ENCODE peak calls at places on chromosomes 1 and 21, in nine cellular contexts. One of them, this sample, is unnamed.

GRCh38 chr1:82065917-82066316 is 265.2 kb downstream of the ADGRL2 start:
- DNase-seq in GM13977: no peak
- DNase-seq in glutamatergic neuron: no peak
- DNase-seq in stomach: no peak
- DNase-seq in heart right ventricle: peak
- DNase-seq in A549: no peak
- DNase-seq in choroid plexus epithelial cell: no peak
- DNase-seq in cardiac muscle cell: no peak
- DNase-seq in lower lobe of right lung: no peak
- DNase-seq in this sample: no peak

GRCh38 chr1:241266121-241266520 is 90.9 kb downstream of the RGS7 start:
- DNase-seq in GM13977: no peak
- DNase-seq in glutamatergic neuron: no peak
- DNase-seq in lower lobe of right lung: no peak
- DNase-seq in cardiac muscle cell: no peak
- DNase-seq in A549: no peak
- DNase-seq in heart right ventricle: no peak
- DNase-seq in choroid plexus epithelial cell: no peak
- DNase-seq in stomach: no peak
- DNase-seq in this sample: no peak

GRCh38 chr1:43991200-43991475 is 261 bp upstream of the CCDC24 start:
- DNase-seq in lower lobe of right lung: no peak
- DNase-seq in heart right ventricle: no peak
- DNase-seq in stomach: no peak
- DNase-seq in glutamatergic neuron: no peak
- DNase-seq in cardiac muscle cell: no peak
- DNase-seq in A549: no peak
- DNase-seq in GM13977: no peak
- DNase-seq in choroid plexus epithelial cell: no peak
- DNase-seq in this sample: no peak

GRCh38 chr1:171142451-171143121 is 42.5 kb upstream of the FMO2 start:
- DNase-seq in GM13977: no peak
- DNase-seq in cardiac muscle cell: peak
- DNase-seq in stomach: no peak
- DNase-seq in lower lobe of right lung: no peak
- DNase-seq in glutamatergic neuron: no peak
- DNase-seq in heart right ventricle: peak
- DNase-seq in choroid plexus epithelial cell: peak
- DNase-seq in A549: no peak
- DNase-seq in this sample: no peak

GRCh38 chr21:34552324-34553198 is 40.6 kb upstream of the KCNE1 start:
- DNase-seq in glutamatergic neuron: no peak
- DNase-seq in stomach: no peak
- DNase-seq in A549: no peak
- DNase-seq in cardiac muscle cell: peak
- DNase-seq in lower lobe of right lung: no peak
- DNase-seq in heart right ventricle: no peak
- DNase-seq in choroid plexus epithelial cell: peak
- DNase-seq in GM13977: no peak
- DNase-seq in this sample: no peak

GRCh38 chr1:193661385-193661784 is 475.0 kb upstream of the B3GALT2 start:
- DNase-seq in lower lobe of right lung: no peak
- DNase-seq in heart right ventricle: no peak
- DNase-seq in GM13977: no peak
- DNase-seq in A549: no peak
- DNase-seq in choroid plexus epithelial cell: no peak
- DNase-seq in glutamatergic neuron: no peak
- DNase-seq in stomach: no peak
- DNase-seq in cardiac muscle cell: no peak
- DNase-seq in this sample: no peak

GRCh38 chr21:44006656-44007055 is 5.5 kb upstream of the TRAPPC10 start:
- DNase-seq in glutamatergic neuron: no peak
- DNase-seq in cardiac muscle cell: peak
- DNase-seq in stomach: no peak
- DNase-seq in lower lobe of right lung: peak
- DNase-seq in GM13977: no peak
- DNase-seq in choroid plexus epithelial cell: peak
- DNase-seq in heart right ventricle: peak
- DNase-seq in A549: no peak
- DNase-seq in this sample: no peak

GRCh38 chr21:45983981-45984551 is 2.5 kb downstream of the COL6A1 start:
- DNase-seq in GM13977: no peak
- DNase-seq in stomach: no peak
- DNase-seq in glutamatergic neuron: peak
- DNase-seq in lower lobe of right lung: peak
- DNase-seq in heart right ventricle: no peak
- DNase-seq in A549: no peak
- DNase-seq in cardiac muscle cell: no peak
- DNase-seq in choroid plexus epithelial cell: no peak
- DNase-seq in this sample: peak

GRCh38 chr1:232594018-232594502 is 35.9 kb downstream of the SIPA1L2 start:
- DNase-seq in GM13977: no peak
- DNase-seq in stomach: no peak
- DNase-seq in choroid plexus epithelial cell: no peak
- DNase-seq in heart right ventricle: no peak
- DNase-seq in glutamatergic neuron: no peak
- DNase-seq in lower lobe of right lung: no peak
- DNase-seq in cardiac muscle cell: no peak
- DNase-seq in A549: no peak
- DNase-seq in this sample: no peak

GRCh38 chr1:228459091-228459993 is 27.8 kb upstream of the RNF187 start:
- DNase-seq in A549: peak
- DNase-seq in glutamatergic neuron: peak
- DNase-seq in cardiac muscle cell: peak
- DNase-seq in stomach: peak
- DNase-seq in choroid plexus epithelial cell: peak
- DNase-seq in GM13977: peak
- DNase-seq in lower lobe of right lung: no peak
- DNase-seq in heart right ventricle: peak
- DNase-seq in this sample: peak

GRCh38 chr1:115056395-115056798 is 26.8 kb downstream of the TSHB start:
- DNase-seq in A549: no peak
- DNase-seq in cardiac muscle cell: peak
- DNase-seq in glutamatergic neuron: no peak
- DNase-seq in heart right ventricle: no peak
- DNase-seq in GM13977: no peak
- DNase-seq in lower lobe of right lung: no peak
- DNase-seq in stomach: no peak
- DNase-seq in choroid plexus epithelial cell: peak
- DNase-seq in this sample: peak

GRCh38 chr1:230109871-230110667 is 43.0 kb downstream of the GALNT2 start:
- DNase-seq in heart right ventricle: no peak
- DNase-seq in A549: no peak
- DNase-seq in cardiac muscle cell: no peak
- DNase-seq in choroid plexus epithelial cell: no peak
- DNase-seq in GM13977: peak
- DNase-seq in glutamatergic neuron: no peak
- DNase-seq in lower lobe of right lung: no peak
- DNase-seq in stomach: peak
- DNase-seq in this sample: no peak
- TF ChIP-seq CTCF in heart right ventricle: no peak
- TF ChIP-seq CTCF in A549: no peak
- TF ChIP-seq CTCF in cardiac muscle cell: no peak
- TF ChIP-seq CTCF in choroid plexus epithelial cell: no peak
- TF ChIP-seq CTCF in GM13977: peak
- TF ChIP-seq CTCF in glutamatergic neuron: no peak
- TF ChIP-seq CTCF in lower lobe of right lung: no peak
- TF ChIP-seq CTCF in stomach: no peak
- TF ChIP-seq CTCF in this sample: no peak

GRCh38 chr1:169070958-169071357 is 35.5 kb upstream of the ATP1B1 start:
- DNase-seq in lower lobe of right lung: no peak
- DNase-seq in stomach: no peak
- DNase-seq in heart right ventricle: no peak
- DNase-seq in choroid plexus epithelial cell: no peak
- DNase-seq in GM13977: no peak
- DNase-seq in A549: no peak
- DNase-seq in glutamatergic neuron: no peak
- DNase-seq in cardiac muscle cell: no peak
- DNase-seq in this sample: no peak
- TF ChIP-seq CTCF in lower lobe of right lung: no peak
- TF ChIP-seq CTCF in stomach: no peak
- TF ChIP-seq CTCF in heart right ventricle: no peak
- TF ChIP-seq CTCF in choroid plexus epithelial cell: no peak
- TF ChIP-seq CTCF in GM13977: no peak
- TF ChIP-seq CTCF in A549: no peak
- TF ChIP-seq CTCF in glutamatergic neuron: no peak
- TF ChIP-seq CTCF in cardiac muscle cell: no peak
- TF ChIP-seq CTCF in this sample: no peak

GRCh38 chr21:19130379-19131028 is 726.9 kb upstream of the TMPRSS15 start:
- DNase-seq in A549: no peak
- DNase-seq in GM13977: no peak
- DNase-seq in glutamatergic neuron: no peak
- DNase-seq in stomach: no peak
- DNase-seq in cardiac muscle cell: no peak
- DNase-seq in heart right ventricle: no peak
- DNase-seq in choroid plexus epithelial cell: no peak
- DNase-seq in lower lobe of right lung: no peak
- DNase-seq in this sample: no peak
- TF ChIP-seq CTCF in A549: no peak
- TF ChIP-seq CTCF in GM13977: no peak
- TF ChIP-seq CTCF in glutamatergic neuron: no peak
- TF ChIP-seq CTCF in stomach: no peak
- TF ChIP-seq CTCF in cardiac muscle cell: no peak
- TF ChIP-seq CTCF in heart right ventricle: no peak
- TF ChIP-seq CTCF in choroid plexus epithelial cell: no peak
- TF ChIP-seq CTCF in lower lobe of right lung: no peak
- TF ChIP-seq CTCF in this sample: no peak

DNA sequence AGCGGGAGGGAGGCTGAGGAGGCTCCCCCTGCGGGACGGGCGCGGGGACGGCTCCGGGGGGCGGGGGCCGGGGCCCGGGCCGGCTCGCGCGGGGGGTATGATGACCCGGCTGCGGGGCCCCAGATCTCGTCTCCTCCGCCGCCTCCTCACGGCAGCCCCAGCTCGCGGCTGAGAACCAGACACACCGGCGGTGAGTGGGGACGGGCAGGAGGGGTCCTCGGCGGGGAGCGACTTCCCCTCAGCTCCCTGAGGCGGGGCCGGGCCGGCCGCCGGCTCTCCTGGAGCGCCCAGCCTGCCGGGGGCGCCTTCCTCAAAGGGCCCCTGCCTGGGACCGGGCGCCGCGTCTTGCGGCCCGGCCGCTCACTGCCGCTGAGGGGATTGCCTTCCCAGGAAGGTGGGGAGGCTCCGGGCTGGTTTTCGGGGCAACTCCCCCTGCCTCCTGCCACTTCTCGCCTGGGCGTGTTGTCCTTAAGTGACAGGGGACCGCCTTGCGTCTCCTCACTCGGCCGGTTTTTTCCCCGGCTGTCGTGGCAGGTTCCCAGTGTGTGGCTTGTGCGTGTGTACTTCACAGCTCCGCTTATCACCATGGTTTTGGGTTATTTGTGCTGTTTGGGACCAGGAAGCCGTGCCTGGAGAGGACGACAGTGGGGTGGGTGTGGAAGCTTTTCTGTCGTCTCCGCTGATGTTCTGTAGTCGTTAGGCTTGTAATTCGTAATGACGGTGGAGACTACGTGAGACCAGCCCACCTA is 800 bp downstream of the HIPK1 start:
- DNase-seq in stomach: peak
- DNase-seq in A549: peak
- DNase-seq in choroid plexus epithelial cell: peak
- DNase-seq in lower lobe of right lung: peak
- DNase-seq in GM13977: peak
- DNase-seq in heart right ventricle: peak
- DNase-seq in glutamatergic neuron: peak
- DNase-seq in cardiac muscle cell: peak
- DNase-seq in this sample: no peak
- TF ChIP-seq CTCF in stomach: no peak
- TF ChIP-seq CTCF in A549: no peak
- TF ChIP-seq CTCF in choroid plexus epithelial cell: no peak
- TF ChIP-seq CTCF in lower lobe of right lung: no peak
- TF ChIP-seq CTCF in GM13977: peak
- TF ChIP-seq CTCF in heart right ventricle: peak
- TF ChIP-seq CTCF in glutamatergic neuron: no peak
- TF ChIP-seq CTCF in cardiac muscle cell: peak
- TF ChIP-seq CTCF in this sample: no peak

GRCh38 chr1:212980123-212980800 is 29.9 kb downstream of the VASH2 start:
- DNase-seq in stomach: no peak
- DNase-seq in lower lobe of right lung: no peak
- DNase-seq in glutamatergic neuron: no peak
- DNase-seq in A549: no peak
- DNase-seq in cardiac muscle cell: peak
- DNase-seq in choroid plexus epithelial cell: peak
- DNase-seq in heart right ventricle: peak
- DNase-seq in GM13977: no peak
- DNase-seq in this sample: no peak
- TF ChIP-seq CTCF in stomach: no peak
- TF ChIP-seq CTCF in lower lobe of right lung: no peak
- TF ChIP-seq CTCF in glutamatergic neuron: no peak
- TF ChIP-seq CTCF in A549: no peak
- TF ChIP-seq CTCF in cardiac muscle cell: no peak
- TF ChIP-seq CTCF in choroid plexus epithelial cell: peak
- TF ChIP-seq CTCF in heart right ventricle: no peak
- TF ChIP-seq CTCF in GM13977: peak
- TF ChIP-seq CTCF in this sample: no peak

DNA sequence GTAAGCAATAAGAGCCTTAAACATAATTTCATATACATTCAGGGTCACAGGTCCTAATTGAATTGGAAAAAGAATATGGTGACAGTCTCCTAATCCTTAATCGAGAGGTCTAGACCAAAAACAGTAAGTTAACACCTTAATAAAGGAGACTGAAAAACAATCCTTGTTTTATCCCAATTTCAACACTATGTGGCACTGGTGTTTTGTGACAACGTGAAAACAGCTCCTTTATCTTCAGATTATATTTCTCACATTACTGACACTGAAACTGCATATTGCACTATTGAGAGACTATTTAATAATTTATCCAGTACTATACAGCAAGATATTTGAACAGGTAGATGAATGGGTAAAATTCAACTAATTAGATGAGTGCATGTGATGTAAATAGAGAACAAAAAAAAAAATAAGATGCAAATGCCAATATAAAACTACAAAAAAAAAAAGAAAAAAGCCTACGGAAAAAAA is 34.1 kb downstream of the TP53BP2 start:
- DNase-seq in glutamatergic neuron: no peak
- DNase-seq in GM13977: no peak
- DNase-seq in cardiac muscle cell: peak
- DNase-seq in stomach: no peak
- DNase-seq in lower lobe of right lung: no peak
- DNase-seq in heart right ventricle: no peak
- DNase-seq in A549: no peak
- DNase-seq in choroid plexus epithelial cell: peak
- DNase-seq in this sample: no peak
- TF ChIP-seq CTCF in glutamatergic neuron: peak
- TF ChIP-seq CTCF in GM13977: peak
- TF ChIP-seq CTCF in cardiac muscle cell: peak
- TF ChIP-seq CTCF in stomach: no peak
- TF ChIP-seq CTCF in lower lobe of right lung: peak
- TF ChIP-seq CTCF in heart right ventricle: peak
- TF ChIP-seq CTCF in A549: peak
- TF ChIP-seq CTCF in choroid plexus epithelial cell: peak
- TF ChIP-seq CTCF in this sample: peak

DNA sequence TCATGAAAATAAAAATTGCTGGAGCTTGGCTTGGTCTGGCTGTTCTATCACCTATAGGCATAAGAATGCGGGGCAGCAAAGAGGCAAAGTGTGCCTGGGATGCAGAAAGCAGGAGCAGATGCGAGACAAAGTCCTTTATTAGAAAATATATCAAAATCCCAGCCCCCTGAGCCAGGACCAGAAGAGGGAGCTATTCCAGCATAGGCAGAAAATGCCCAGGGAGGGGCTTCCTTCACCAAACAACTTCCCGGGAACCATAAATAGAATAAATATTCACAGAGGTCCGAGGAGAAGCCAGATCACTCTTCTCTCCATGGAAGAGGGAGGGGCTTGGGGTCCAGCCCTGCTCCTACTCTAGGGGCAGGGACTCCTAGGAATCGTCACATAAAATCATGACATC is 5.0 kb downstream of the PPOX start:
- DNase-seq in A549: no peak
- DNase-seq in heart right ventricle: no peak
- DNase-seq in lower lobe of right lung: no peak
- DNase-seq in GM13977: no peak
- DNase-seq in choroid plexus epithelial cell: no peak
- DNase-seq in glutamatergic neuron: no peak
- DNase-seq in stomach: no peak
- DNase-seq in cardiac muscle cell: no peak
- DNase-seq in this sample: no peak
- TF ChIP-seq CTCF in A549: peak
- TF ChIP-seq CTCF in heart right ventricle: peak
- TF ChIP-seq CTCF in lower lobe of right lung: no peak
- TF ChIP-seq CTCF in GM13977: no peak
- TF ChIP-seq CTCF in choroid plexus epithelial cell: peak
- TF ChIP-seq CTCF in glutamatergic neuron: no peak
- TF ChIP-seq CTCF in stomach: no peak
- TF ChIP-seq CTCF in cardiac muscle cell: peak
- TF ChIP-seq CTCF in this sample: no peak

This sample was measured in nephron progenitor cell.